ENCODE peak calls at places on chromosome 12, in eight cellular contexts. One of them, this sample, is unnamed. For H3K9me3, the result is how much of the 10 kb centered on the place peaks cover.

GRCh38 chr12:124884587-124885438 is 21.1 kb upstream of the SCARB1 start:
- DNase-seq in naive thymus-derived CD4-positive, alpha-beta T cell: no peak
- DNase-seq in CD4-positive, alpha-beta memory T cell: no peak
- DNase-seq in gastrocnemius medialis: no peak
- DNase-seq in right atrium auricular region: no peak
- DNase-seq in A549: no peak
- DNase-seq in lower lobe of right lung: peak
- DNase-seq in right cardiac atrium: no peak
- DNase-seq in this sample: no peak

GRCh38 chr12:62933871-62934798 is 815 bp downstream of the PPM1H start:
- DNase-seq in A549: peak
- DNase-seq in gastrocnemius medialis: peak
- DNase-seq in naive thymus-derived CD4-positive, alpha-beta T cell: no peak
- DNase-seq in right atrium auricular region: peak
- DNase-seq in right cardiac atrium: peak
- DNase-seq in lower lobe of right lung: peak
- DNase-seq in CD4-positive, alpha-beta memory T cell: peak
- DNase-seq in this sample: no peak

GRCh38 chr12:107748472-107748871 is 12.5 kb downstream of the PRDM4 start:
- DNase-seq in lower lobe of right lung: no peak
- DNase-seq in naive thymus-derived CD4-positive, alpha-beta T cell: no peak
- DNase-seq in A549: no peak
- DNase-seq in right cardiac atrium: no peak
- DNase-seq in CD4-positive, alpha-beta memory T cell: no peak
- DNase-seq in gastrocnemius medialis: no peak
- DNase-seq in right atrium auricular region: no peak
- DNase-seq in this sample: no peak

GRCh38 chr12:113232787-113233585 is 11.7 kb downstream of the TPCN1 start:
- DNase-seq in naive thymus-derived CD4-positive, alpha-beta T cell: peak
- DNase-seq in lower lobe of right lung: peak
- DNase-seq in right atrium auricular region: no peak
- DNase-seq in A549: no peak
- DNase-seq in right cardiac atrium: peak
- DNase-seq in gastrocnemius medialis: peak
- DNase-seq in CD4-positive, alpha-beta memory T cell: peak
- DNase-seq in this sample: peak

GRCh38 chr12:118773956-118774723 is 207.2 kb upstream of the SRRM4 start:
- DNase-seq in naive thymus-derived CD4-positive, alpha-beta T cell: no peak
- DNase-seq in gastrocnemius medialis: no peak
- DNase-seq in right atrium auricular region: no peak
- DNase-seq in A549: no peak
- DNase-seq in right cardiac atrium: no peak
- DNase-seq in lower lobe of right lung: no peak
- DNase-seq in CD4-positive, alpha-beta memory T cell: no peak
- DNase-seq in this sample: no peak

GRCh38 chr12:109893250-109893995 is 6.7 kb upstream of the TCHP start:
- DNase-seq in A549: no peak
- DNase-seq in right atrium auricular region: no peak
- DNase-seq in naive thymus-derived CD4-positive, alpha-beta T cell: no peak
- DNase-seq in gastrocnemius medialis: no peak
- DNase-seq in right cardiac atrium: no peak
- DNase-seq in CD4-positive, alpha-beta memory T cell: no peak
- DNase-seq in lower lobe of right lung: no peak
- DNase-seq in this sample: no peak

GRCh38 chr12:13362260-13362841 is 165.8 kb downstream of the EMP1 start:
- DNase-seq in gastrocnemius medialis: no peak
- DNase-seq in right cardiac atrium: peak
- DNase-seq in naive thymus-derived CD4-positive, alpha-beta T cell: peak
- DNase-seq in right atrium auricular region: no peak
- DNase-seq in CD4-positive, alpha-beta memory T cell: peak
- DNase-seq in lower lobe of right lung: peak
- DNase-seq in A549: peak
- DNase-seq in this sample: no peak

GRCh38 chr12:92604786-92605185 is 98.0 kb upstream of the PLEKHG7 start:
- DNase-seq in lower lobe of right lung: no peak
- DNase-seq in right cardiac atrium: no peak
- DNase-seq in naive thymus-derived CD4-positive, alpha-beta T cell: no peak
- DNase-seq in gastrocnemius medialis: no peak
- DNase-seq in right atrium auricular region: no peak
- DNase-seq in CD4-positive, alpha-beta memory T cell: no peak
- DNase-seq in A549: no peak
- DNase-seq in this sample: no peak

DNA sequence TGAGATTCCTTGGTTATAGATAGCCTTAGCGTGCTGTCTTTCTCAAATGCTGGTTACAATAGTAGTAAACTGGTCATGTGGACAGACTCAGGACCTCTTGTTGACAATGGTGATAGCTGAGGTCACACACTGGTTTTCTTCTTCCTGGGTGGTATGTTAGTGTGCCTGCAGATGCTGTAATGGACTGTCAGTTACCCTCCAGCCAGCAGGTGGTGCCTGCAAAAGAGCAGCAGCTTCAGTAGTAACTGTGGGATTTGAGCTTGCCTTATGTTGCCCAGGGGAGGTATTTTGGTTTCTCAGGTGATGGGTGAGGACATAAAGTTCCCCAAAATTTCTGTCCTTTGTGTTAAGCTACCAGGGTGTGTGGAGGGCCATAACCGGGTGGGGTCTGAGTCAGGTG is 33.7 kb upstream of the SCAF11 start:
- DNase-seq in CD4-positive, alpha-beta memory T cell: no peak
- DNase-seq in right atrium auricular region: no peak
- DNase-seq in right cardiac atrium: no peak
- DNase-seq in gastrocnemius medialis: no peak
- DNase-seq in A549: peak
- DNase-seq in naive thymus-derived CD4-positive, alpha-beta T cell: no peak
- DNase-seq in lower lobe of right lung: no peak
- DNase-seq in this sample: no peak
- H3K9me3 ChIP-seq in CD4-positive, alpha-beta memory T cell: under half
- H3K9me3 ChIP-seq in right atrium auricular region: half or more
- H3K9me3 ChIP-seq in right cardiac atrium: under half
- H3K9me3 ChIP-seq in gastrocnemius medialis: under half
- H3K9me3 ChIP-seq in A549: under half
- H3K9me3 ChIP-seq in naive thymus-derived CD4-positive, alpha-beta T cell: under half
- H3K9me3 ChIP-seq in lower lobe of right lung: under half
- H3K9me3 ChIP-seq in this sample: under half

DNA sequence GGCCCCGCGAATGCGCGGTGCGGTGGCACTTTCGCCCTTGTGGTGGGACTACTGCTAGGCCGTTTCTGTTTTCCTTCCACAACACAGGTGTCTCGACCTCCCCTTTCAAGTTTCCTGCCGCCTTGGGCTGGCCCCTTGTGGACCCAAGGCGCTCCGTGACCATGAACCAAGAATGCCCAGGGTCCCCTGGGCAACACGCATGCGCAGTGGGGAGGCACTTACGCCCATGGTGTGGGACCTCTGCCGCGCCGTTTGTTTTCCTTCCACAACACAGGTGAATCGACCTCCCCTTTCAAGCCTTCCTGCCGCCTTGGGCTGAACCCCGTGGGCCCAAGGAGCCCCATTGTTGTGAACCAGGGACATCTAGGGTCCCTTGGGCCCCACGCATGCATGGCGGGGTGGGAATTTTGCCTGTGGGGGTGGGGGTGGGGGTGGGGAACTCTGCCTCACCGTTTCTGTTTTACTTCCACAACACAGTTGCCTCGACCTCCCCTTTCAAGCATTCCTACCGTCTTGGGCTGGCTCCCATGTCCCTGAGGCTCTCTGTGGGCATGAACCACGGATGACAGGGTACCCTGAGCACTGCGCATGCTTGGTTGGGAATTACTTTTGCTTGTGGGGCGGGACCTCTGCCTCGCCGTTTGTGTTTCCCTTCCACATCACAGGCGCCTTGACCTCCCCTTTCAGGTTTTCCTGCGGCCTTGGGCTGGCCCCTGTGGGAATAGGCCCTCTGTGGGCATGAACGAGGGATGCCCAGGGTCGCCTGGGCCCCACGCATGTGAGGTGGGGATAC is 355.1 kb downstream of the ALG10 start:
- DNase-seq in right cardiac atrium: no peak
- DNase-seq in naive thymus-derived CD4-positive, alpha-beta T cell: no peak
- DNase-seq in lower lobe of right lung: no peak
- DNase-seq in gastrocnemius medialis: no peak
- DNase-seq in CD4-positive, alpha-beta memory T cell: no peak
- DNase-seq in A549: no peak
- DNase-seq in right atrium auricular region: no peak
- DNase-seq in this sample: no peak
- H3K9me3 ChIP-seq in right cardiac atrium: under half
- H3K9me3 ChIP-seq in naive thymus-derived CD4-positive, alpha-beta T cell: under half
- H3K9me3 ChIP-seq in lower lobe of right lung: under half
- H3K9me3 ChIP-seq in gastrocnemius medialis: under half
- H3K9me3 ChIP-seq in CD4-positive, alpha-beta memory T cell: under half
- H3K9me3 ChIP-seq in A549: under half
- H3K9me3 ChIP-seq in right atrium auricular region: under half
- H3K9me3 ChIP-seq in this sample: under half

DNA sequence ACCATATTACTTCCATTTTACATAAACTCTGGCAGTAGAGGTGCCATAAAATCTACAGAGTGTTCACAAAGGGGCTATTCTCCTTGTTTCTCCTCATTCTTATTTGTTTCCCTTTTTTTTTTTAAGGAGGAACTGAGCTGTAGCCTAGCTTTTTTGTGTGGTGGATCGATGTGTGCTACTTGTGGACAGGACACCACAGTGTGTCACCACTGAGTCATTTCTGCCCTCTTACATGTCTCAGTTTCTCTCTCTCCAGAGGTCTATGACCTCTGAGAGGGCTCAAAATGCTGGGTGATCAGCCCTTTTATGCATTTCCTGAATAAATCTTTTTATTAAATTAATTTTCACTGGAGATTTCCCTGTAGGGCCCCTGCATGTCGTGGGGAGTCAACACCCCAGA is 370.2 kb downstream of the ADGRD1 start:
- DNase-seq in right cardiac atrium: no peak
- DNase-seq in CD4-positive, alpha-beta memory T cell: no peak
- DNase-seq in right atrium auricular region: no peak
- DNase-seq in gastrocnemius medialis: no peak
- DNase-seq in naive thymus-derived CD4-positive, alpha-beta T cell: no peak
- DNase-seq in A549: no peak
- DNase-seq in lower lobe of right lung: no peak
- DNase-seq in this sample: no peak
- H3K9me3 ChIP-seq in right cardiac atrium: under half
- H3K9me3 ChIP-seq in CD4-positive, alpha-beta memory T cell: under half
- H3K9me3 ChIP-seq in right atrium auricular region: under half
- H3K9me3 ChIP-seq in gastrocnemius medialis: under half
- H3K9me3 ChIP-seq in naive thymus-derived CD4-positive, alpha-beta T cell: under half
- H3K9me3 ChIP-seq in A549: under half
- H3K9me3 ChIP-seq in lower lobe of right lung: under half
- H3K9me3 ChIP-seq in this sample: under half

GRCh38 chr12:115758886-115759620 is 518.4 kb downstream of the MED13L start:
- DNase-seq in lower lobe of right lung: no peak
- DNase-seq in A549: no peak
- DNase-seq in CD4-positive, alpha-beta memory T cell: no peak
- DNase-seq in right cardiac atrium: no peak
- DNase-seq in naive thymus-derived CD4-positive, alpha-beta T cell: no peak
- DNase-seq in right atrium auricular region: no peak
- DNase-seq in gastrocnemius medialis: no peak
- DNase-seq in this sample: no peak

GRCh38 chr12:115756804-115757203 is 520.7 kb downstream of the MED13L start:
- DNase-seq in right atrium auricular region: no peak
- DNase-seq in lower lobe of right lung: no peak
- DNase-seq in gastrocnemius medialis: no peak
- DNase-seq in CD4-positive, alpha-beta memory T cell: no peak
- DNase-seq in right cardiac atrium: no peak
- DNase-seq in A549: no peak
- DNase-seq in naive thymus-derived CD4-positive, alpha-beta T cell: no peak
- DNase-seq in this sample: no peak

GRCh38 chr12:115755752-115756140 is 521.7 kb downstream of the MED13L start:
- DNase-seq in lower lobe of right lung: no peak
- DNase-seq in gastrocnemius medialis: no peak
- DNase-seq in CD4-positive, alpha-beta memory T cell: no peak
- DNase-seq in right cardiac atrium: no peak
- DNase-seq in A549: no peak
- DNase-seq in right atrium auricular region: no peak
- DNase-seq in naive thymus-derived CD4-positive, alpha-beta T cell: no peak
- DNase-seq in this sample: no peak

GRCh38 chr12:115755061-115755751 is 522.3 kb downstream of the MED13L start:
- DNase-seq in CD4-positive, alpha-beta memory T cell: no peak
- DNase-seq in right atrium auricular region: no peak
- DNase-seq in lower lobe of right lung: no peak
- DNase-seq in right cardiac atrium: no peak
- DNase-seq in naive thymus-derived CD4-positive, alpha-beta T cell: no peak
- DNase-seq in gastrocnemius medialis: no peak
- DNase-seq in A549: no peak
- DNase-seq in this sample: no peak

DNA sequence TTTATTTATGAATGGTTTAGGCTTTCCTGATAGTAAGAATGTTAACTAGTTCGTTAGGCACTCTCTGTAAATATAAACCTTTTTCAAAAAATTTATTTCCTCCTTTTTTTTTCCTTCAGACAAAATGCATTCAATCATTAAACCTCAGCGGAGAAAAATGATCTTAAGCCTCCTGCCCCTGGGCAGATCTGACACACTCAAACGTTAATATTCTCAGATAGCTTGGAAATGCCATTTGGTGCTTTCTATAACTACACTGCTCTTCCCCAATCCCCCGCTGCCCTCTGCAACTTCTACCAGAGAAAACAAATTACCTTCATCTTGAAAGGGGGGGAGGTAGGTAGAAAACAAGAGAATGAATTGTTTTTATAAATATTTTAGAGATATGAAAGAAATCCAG is 521.2 kb downstream of the MED13L start:
- DNase-seq in lower lobe of right lung: no peak
- DNase-seq in right atrium auricular region: no peak
- DNase-seq in gastrocnemius medialis: no peak
- DNase-seq in naive thymus-derived CD4-positive, alpha-beta T cell: no peak
- DNase-seq in right cardiac atrium: no peak
- DNase-seq in CD4-positive, alpha-beta memory T cell: no peak
- DNase-seq in A549: no peak
- DNase-seq in this sample: no peak
- H3K9me3 ChIP-seq in lower lobe of right lung: under half
- H3K9me3 ChIP-seq in right atrium auricular region: under half
- H3K9me3 ChIP-seq in gastrocnemius medialis: under half
- H3K9me3 ChIP-seq in naive thymus-derived CD4-positive, alpha-beta T cell: under half
- H3K9me3 ChIP-seq in right cardiac atrium: under half
- H3K9me3 ChIP-seq in CD4-positive, alpha-beta memory T cell: under half
- H3K9me3 ChIP-seq in A549: under half
- H3K9me3 ChIP-seq in this sample: under half

GRCh38 chr12:34294137-34294536 is 271.8 kb downstream of the ALG10 start:
- DNase-seq in gastrocnemius medialis: no peak
- DNase-seq in lower lobe of right lung: no peak
- DNase-seq in A549: no peak
- DNase-seq in naive thymus-derived CD4-positive, alpha-beta T cell: no peak
- DNase-seq in CD4-positive, alpha-beta memory T cell: no peak
- DNase-seq in right atrium auricular region: no peak
- DNase-seq in right cardiac atrium: peak
- DNase-seq in this sample: no peak
- H3K9me3 ChIP-seq in gastrocnemius medialis: under half
- H3K9me3 ChIP-seq in lower lobe of right lung: under half
- H3K9me3 ChIP-seq in A549: under half
- H3K9me3 ChIP-seq in naive thymus-derived CD4-positive, alpha-beta T cell: under half
- H3K9me3 ChIP-seq in CD4-positive, alpha-beta memory T cell: under half
- H3K9me3 ChIP-seq in right atrium auricular region: under half
- H3K9me3 ChIP-seq in right cardiac atrium: under half
- H3K9me3 ChIP-seq in this sample: under half

DNA sequence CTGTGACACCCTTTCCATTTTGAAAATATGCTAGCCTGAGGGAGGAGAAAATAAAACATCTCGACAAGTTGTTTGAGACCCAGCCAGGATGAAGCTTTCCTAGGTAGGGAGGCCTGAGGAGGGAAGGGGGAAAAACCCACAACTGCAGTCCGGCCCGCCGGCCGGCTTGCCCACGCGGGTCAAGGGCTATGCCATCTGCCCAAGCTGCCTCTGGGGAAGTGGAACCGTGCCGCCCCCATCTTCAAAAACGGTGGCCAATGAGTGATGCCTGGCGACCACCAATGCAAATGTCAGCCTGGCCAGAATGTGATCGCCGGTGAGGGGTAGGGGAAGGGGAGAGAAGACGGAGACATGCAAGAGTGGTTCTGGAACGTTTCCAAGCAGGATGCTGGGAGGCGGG is 263.5 kb upstream of the ALG10B start:
- DNase-seq in lower lobe of right lung: no peak
- DNase-seq in gastrocnemius medialis: no peak
- DNase-seq in right cardiac atrium: no peak
- DNase-seq in CD4-positive, alpha-beta memory T cell: no peak
- DNase-seq in A549: no peak
- DNase-seq in naive thymus-derived CD4-positive, alpha-beta T cell: no peak
- DNase-seq in right atrium auricular region: no peak
- DNase-seq in this sample: no peak
- H3K9me3 ChIP-seq in lower lobe of right lung: under half
- H3K9me3 ChIP-seq in gastrocnemius medialis: under half
- H3K9me3 ChIP-seq in right cardiac atrium: under half
- H3K9me3 ChIP-seq in CD4-positive, alpha-beta memory T cell: under half
- H3K9me3 ChIP-seq in A549: under half
- H3K9me3 ChIP-seq in naive thymus-derived CD4-positive, alpha-beta T cell: under half
- H3K9me3 ChIP-seq in right atrium auricular region: under half
- H3K9me3 ChIP-seq in this sample: under half